ENCODE peak calls at places on chromosomes 1 and 21, in ten cellular contexts. K is ELR, Z is NCI-H1105, U is neural crest cell, H is esophagus squamous epithelium, S is NCI-H187 treated with DMSO at 0.1 percent for 48 hours, V is germinal center, T is hepatocyte, J is BE2C, Y is caudate nucleus. O is an unnamed sample.

GRCh38 chr21:16563795-16564194 is 834.0 kb downstream of the USP25 start:
- DNase-seq in K (peak), Z (no peak), U (no peak), H (no peak), S (no peak), V (no peak), T (no peak), J (no peak), Y (no peak), O (no peak)

GRCh38 chr21:14120091-14120734 is 90.5 kb downstream of the LIPI start:
- DNase-seq in K (peak), Z (peak), U (peak), H (no peak), S (no peak), V (peak), T (peak), J (peak), Y (peak), O (no peak)

GRCh38 chr1:215776336-215776735 is 209.2 kb downstream of the KCTD3 start:
- DNase-seq in K (no peak), Z (no peak), U (no peak), H (no peak), S (no peak), V (no peak), T (no peak), J (no peak), Y (no peak), O (no peak)

GRCh38 chr1:113390871-113391642 is 742 bp downstream of the MAGI3 start:
- DNase-seq in K (peak), Z (no peak), U (peak), H (peak), S (no peak), V (peak), T (peak), J (peak), Y (no peak), O (no peak)

GRCh38 chr1:12384836-12385456 is 155.1 kb downstream of the VPS13D start:
- DNase-seq in K (no peak), Z (no peak), U (no peak), H (no peak), S (no peak), V (no peak), T (no peak), J (no peak), Y (no peak), O (no peak)

GRCh38 chr1:172758242-172758641 is 99.3 kb downstream of the FASLG start:
- DNase-seq in K (no peak), Z (no peak), U (no peak), H (no peak), S (no peak), V (no peak), T (no peak), J (no peak), Y (no peak), O (no peak)

GRCh38 chr1:204684551-204685235 is 845 bp downstream of the LRRN2 start:
- DNase-seq in K (no peak), Z (no peak), U (peak), H (no peak), S (no peak), V (no peak), T (no peak), J (peak), Y (no peak), O (peak)

GRCh38 chr1:13892141-13892670 is 192.2 kb downstream of the PRDM2 start:
- DNase-seq in K (no peak), Z (no peak), U (no peak), H (no peak), S (no peak), V (no peak), T (no peak), J (no peak), Y (no peak), O (no peak)

GRCh38 chr1:218433744-218434143 is 88.6 kb downstream of the TGFB2 start:
- DNase-seq in K (no peak), Z (no peak), U (no peak), H (no peak), S (no peak), V (no peak), T (no peak), J (no peak), Y (no peak), O (no peak)

GRCh38 chr1:34127006-34128000 is 37.7 kb downstream of the CSMD2 start:
- DNase-seq in K (no peak), Z (no peak), U (no peak), H (no peak), S (no peak), V (no peak), T (no peak), J (no peak), Y (no peak), O (no peak)

GRCh38 chr1:26994020-26994745 is 691 bp downstream of the TRNP1 start:
- DNase-seq in K (no peak), Z (peak), U (no peak), H (no peak), S (no peak), V (peak), T (peak), J (peak), Y (no peak), O (no peak)

GRCh38 chr1:29475256-29475800 is 239.0 kb downstream of the PTPRU start:
- DNase-seq in K (no peak), Z (no peak), U (no peak), H (no peak), S (no peak), V (no peak), T (no peak), J (no peak), Y (no peak), O (no peak)

GRCh38 chr1:16091296-16091695 is 17.8 kb upstream of the FAM131C start:
- DNase-seq in K (no peak), Z (peak), U (no peak), H (no peak), S (no peak), V (no peak), T (no peak), J (no peak), Y (no peak), O (no peak)

GRCh38 chr1:241990040-241990439 is 8.9 kb downstream of the MAP1LC3C start:
- DNase-seq in K (peak), Z (no peak), U (no peak), H (no peak), S (no peak), V (no peak), T (peak), J (peak), Y (peak), O (no peak)

GRCh38 chr1:63698001-63698838 is 75.6 kb upstream of the ROR1 start:
- DNase-seq in K (no peak), Z (no peak), U (no peak), H (no peak), S (no peak), V (no peak), T (peak), J (no peak), Y (no peak), O (no peak)

GRCh38 chr1:222910699-222911098 is 95.9 kb downstream of the DISP1 start:
- DNase-seq in K (peak), Z (no peak), U (no peak), H (no peak), S (no peak), V (no peak), T (no peak), J (no peak), Y (no peak), O (no peak)

GRCh38 chr1:25478633-25479032 is 47.9 kb downstream of the MACO1 start:
- DNase-seq in K (no peak), Z (no peak), U (no peak), H (no peak), S (no peak), V (no peak), T (no peak), J (no peak), Y (no peak), O (no peak)

GRCh38 chr1:92934395-92935378 is 26.6 kb downstream of the DIPK1A start:
- DNase-seq in K (no peak), Z (peak), U (no peak), H (no peak), S (peak), V (no peak), T (no peak), J (peak), Y (no peak), O (peak)

GRCh38 chr21:14306143-14306907 is 76.6 kb downstream of the HSPA13 start:
- DNase-seq in K (peak), Z (no peak), U (no peak), H (no peak), S (no peak), V (no peak), T (no peak), J (no peak), Y (no peak), O (no peak)

GRCh38 chr1:236914375-236914774 is 89.9 kb downstream of the MT1HL1 start:
- DNase-seq in K (no peak), Z (no peak), U (no peak), H (no peak), S (no peak), V (no peak), T (no peak), J (no peak), Y (no peak), O (no peak)

GRCh38 chr1:6593810-6594209 is 8.9 kb downstream of the KLHL21 start:
- DNase-seq in K (no peak), Z (no peak), U (no peak), H (no peak), S (no peak), V (no peak), T (no peak), J (no peak), Y (no peak), O (no peak)